ENCODE peak calls at places on chromosomes 3 and 15, in six cellular contexts. P, V, Q, S, Z and W are unnamed samples.
A peak's percentile ranks its signal among the peaks of the same experiment; 100 is the strongest.

GRCh38 chr15:36797128-36797527 is 217.7 kb downstream of the CDIN1 start:
- DNase-seq in V (no peak), P (no peak), S (no peak), Q (no peak), Z (no peak), W (no peak)

GRCh38 chr15:59255647-59256380 is 49.2 kb downstream of the LDHAL6B start:
- DNase-seq in Q (no peak), Z (no peak), S (no peak), V (no peak), P (no peak), W (no peak)

GRCh38 chr15:56099311-56099710 is 105.9 kb upstream of the NEDD4 start:
- DNase-seq in V (no peak), Z (no peak), S (no peak), Q (no peak), P (no peak), W (no peak)

GRCh38 chr15:73982251-73982962 is 9.7 kb downstream of the STOML1 start:
- DNase-seq in S (peak; percentile 90), V (peak; percentile 53), Q (peak; percentile 97), Z (peak; percentile 95), P (no peak), W (no peak)

GRCh38 chr15:38660726-38661125 is 96.1 kb upstream of the RASGRP1 start:
- DNase-seq in P (no peak), S (no peak), Q (no peak), V (no peak), Z (no peak), W (no peak)

GRCh38 chr15:98076021-98076816 is 115.7 kb downstream of the ARRDC4 start:
- DNase-seq in P (no peak), Z (no peak), Q (no peak), V (no peak), S (no peak), W (no peak)

GRCh38 chr15:31439328-31439727 is 112.7 kb downstream of the KLF13 start:
- DNase-seq in Z (peak; percentile 28), P (peak; percentile 80), V (no peak), S (no peak), Q (no peak), W (peak; percentile 54)

GRCh38 chr3:95752199-95752598 is 1062.2 kb upstream of the EPHA6 start:
- DNase-seq in Q (no peak), Z (no peak), S (no peak), V (no peak), P (no peak), W (no peak)

GRCh38 chr15:22845289-22845900 is 6.9 kb downstream of the NIPA2 start:
- DNase-seq in S (no peak), V (no peak), P (no peak), Z (no peak), Q (peak; percentile 20), W (no peak)

GRCh38 chr15:91892417-91892816 is 38.9 kb downstream of the SLCO3A1 start:
- DNase-seq in Z (no peak), S (no peak), Q (no peak), P (no peak), V (no peak), W (no peak)

GRCh38 chr15:39511915-39512260 is 69.0 kb upstream of the THBS1 start:
- DNase-seq in P (no peak), V (peak; percentile 29), Q (peak; percentile 51), Z (peak; percentile 76), S (no peak), W (no peak)

DNA sequence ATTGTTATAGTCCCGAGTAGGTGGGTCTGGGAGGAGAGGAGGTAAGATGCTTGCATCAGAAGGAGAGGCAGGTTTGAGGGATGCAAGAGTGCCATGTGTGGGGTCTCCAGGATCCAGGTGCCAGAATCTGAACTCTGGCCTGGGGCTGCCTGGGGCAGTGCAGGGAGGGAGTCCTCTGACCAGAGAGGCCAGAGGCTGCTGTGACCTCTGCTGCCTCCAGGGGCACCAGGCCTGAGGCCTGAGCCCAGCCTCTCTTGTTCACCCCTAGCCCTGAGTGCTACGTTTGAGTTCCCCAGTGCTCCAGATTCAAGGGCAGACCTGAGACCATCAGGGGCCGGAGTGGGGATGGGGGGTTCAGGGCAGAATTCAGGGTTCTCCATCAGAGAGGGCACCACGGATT is 7.4 kb downstream of the SLC38A3 start:
- DNase-seq in Z (no peak), S (no peak), P (no peak), Q (no peak), V (no peak), W (no peak)
- TF ChIP-seq CTCF in Z (no peak), S (no peak), P (peak; percentile 17), Q (no peak), V (no peak), W (peak; percentile 4)

DNA sequence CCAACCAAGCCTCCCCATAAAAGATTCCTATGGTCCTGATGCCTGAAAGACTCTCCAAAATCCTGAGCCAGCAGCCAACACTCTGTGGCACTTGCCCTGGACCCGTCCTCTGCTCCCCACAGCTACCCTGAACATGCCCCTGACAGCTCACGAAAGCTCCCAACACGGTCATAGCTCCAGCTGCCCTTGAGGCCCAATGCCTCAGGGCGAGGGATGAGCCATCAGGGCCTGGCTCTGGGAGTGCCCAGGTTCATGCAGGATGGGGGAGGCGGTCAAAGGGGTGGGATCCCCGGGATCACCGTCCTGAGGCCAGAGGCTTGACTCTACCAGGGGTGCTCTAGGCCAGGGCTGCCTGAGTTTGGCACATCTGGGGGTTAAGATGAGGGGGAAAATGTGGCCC is 72.7 kb upstream of the RPL32 start:
- DNase-seq in Z (no peak), P (no peak), S (no peak), V (no peak), Q (no peak), W (no peak)
- TF ChIP-seq CTCF in Z (no peak), P (no peak), S (no peak), V (no peak), Q (no peak), W (no peak)

DNA sequence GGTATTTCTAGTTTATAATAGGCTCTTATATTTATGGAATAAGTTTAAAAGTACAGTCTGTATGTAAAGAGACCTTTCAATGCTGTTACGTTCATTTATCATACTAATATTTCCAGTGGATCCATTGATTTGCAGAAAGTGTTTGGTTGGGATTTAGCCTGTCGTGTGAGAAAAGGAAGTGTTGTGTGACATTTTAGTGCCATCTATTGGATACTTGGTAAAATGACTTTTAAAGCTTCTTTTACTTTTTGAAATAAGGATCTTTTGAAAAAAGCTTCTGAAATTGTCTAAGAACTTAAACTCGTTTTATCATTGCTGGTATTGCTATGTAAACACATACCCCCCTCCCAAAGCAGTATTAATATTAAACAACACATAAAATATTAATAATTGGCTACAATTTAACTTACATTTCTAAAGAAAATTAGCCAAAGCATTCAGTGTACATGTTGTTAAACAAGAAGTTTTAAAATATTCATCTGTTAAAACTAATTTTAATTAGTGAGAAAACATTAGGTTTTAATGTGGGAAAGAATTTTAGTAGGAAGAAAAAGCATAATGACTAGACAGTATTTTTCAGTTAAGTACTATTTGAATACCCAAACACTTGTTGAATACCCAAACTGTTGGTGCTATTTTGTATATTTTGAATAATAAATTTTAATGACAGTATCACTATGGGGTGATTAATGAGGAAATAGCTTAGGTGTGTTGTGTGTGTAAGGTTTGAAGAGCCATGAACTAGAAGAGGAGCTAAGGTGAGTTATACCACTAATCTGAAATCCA is 4.9 kb upstream of the EBLN2 start:
- DNase-seq in S (no peak), P (peak; percentile 16), V (peak; percentile 46), Z (peak; percentile 80), Q (peak; percentile 64), W (peak; percentile 36)
- TF ChIP-seq CTCF in S (peak; percentile 44), P (peak; percentile 81), V (peak; percentile 4), Z (peak; percentile 32), Q (peak; percentile 44), W (peak; percentile 27)

GRCh38 chr3:62659660-62660059 is 215.6 kb downstream of the CADPS start:
- DNase-seq in V (no peak), Z (no peak), Q (no peak), P (peak; percentile 48), S (no peak), W (no peak)
- TF ChIP-seq CTCF in V (no peak), Z (no peak), Q (no peak), P (peak; percentile 87), S (no peak), W (no peak)

GRCh38 chr3:185065059-185065458 is 87.8 kb downstream of the C3orf70 start:
- DNase-seq in Q (no peak), P (no peak), Z (no peak), V (no peak), S (no peak), W (no peak)
- TF ChIP-seq CTCF in Q (no peak), P (no peak), Z (no peak), V (no peak), S (no peak), W (no peak)

DNA sequence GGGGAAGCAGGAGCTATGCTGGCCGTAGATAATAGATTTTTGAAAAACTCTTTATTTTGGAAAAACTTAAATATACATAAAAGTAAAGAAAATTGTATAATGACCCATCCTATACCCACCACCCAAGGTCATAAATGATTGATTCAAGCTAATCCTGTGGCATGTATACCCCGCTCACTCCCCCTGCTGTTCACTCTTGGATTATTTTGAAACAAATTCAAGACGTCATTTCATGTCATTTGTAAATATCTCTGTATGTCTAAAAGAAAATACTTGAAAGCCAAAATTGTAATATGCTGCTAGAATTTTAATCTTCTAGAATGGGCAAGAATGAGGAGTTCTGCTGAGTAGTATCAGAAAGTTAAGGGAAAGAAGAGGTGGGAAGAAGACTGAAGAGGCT is 241.7 kb downstream of the FEZF2 start:
- DNase-seq in Q (peak; percentile 16), S (no peak), Z (peak; percentile 45), P (no peak), V (peak; percentile 47), W (no peak)
- TF ChIP-seq CTCF in Q (peak; percentile 46), S (no peak), Z (peak; percentile 47), P (peak; percentile 67), V (peak; percentile 37), W (no peak)

GRCh38 chr15:25741253-25741575 is 121.9 kb downstream of the ATP10A start:
- DNase-seq in V (no peak), Q (no peak), P (peak; percentile 24), S (no peak), Z (no peak), W (no peak)

GRCh38 chr15:25742008-25742407 is 121.1 kb downstream of the ATP10A start:
- DNase-seq in Z (no peak), P (no peak), S (no peak), Q (no peak), V (no peak), W (no peak)

GRCh38 chr15:25740438-25741252 is 122.5 kb downstream of the ATP10A start:
- DNase-seq in S (no peak), V (no peak), Q (no peak), P (no peak), Z (no peak), W (no peak)

GRCh38 chr15:25738171-25738792 is 124.8 kb downstream of the ATP10A start:
- DNase-seq in Q (no peak), P (no peak), Z (peak; percentile 40), S (no peak), V (no peak), W (no peak)

DNA sequence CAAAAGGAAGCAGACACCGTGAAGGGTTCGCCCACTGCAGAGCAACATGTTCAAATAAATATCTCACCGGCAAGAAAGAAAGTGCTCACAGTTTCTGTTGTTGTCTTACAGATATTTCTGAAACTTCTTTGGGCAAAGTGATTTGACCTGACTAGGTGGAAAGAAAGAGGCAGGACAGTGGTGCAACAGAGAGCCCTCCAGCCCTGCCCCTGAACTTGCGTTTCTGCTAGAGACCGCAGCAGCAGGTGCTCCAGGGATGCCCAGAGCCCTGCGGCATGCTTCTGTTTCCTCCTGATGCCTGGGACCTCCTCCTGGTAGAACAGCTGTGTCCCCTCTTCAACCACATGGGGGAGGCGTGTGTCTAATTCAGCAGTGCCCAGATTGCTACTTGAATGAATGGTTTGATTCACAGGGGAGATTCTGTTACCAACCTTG is 123.4 kb downstream of the ATP10A start:
- DNase-seq in Z (peak; percentile 44), S (no peak), V (no peak), Q (peak; percentile 49), P (peak; percentile 72), W (no peak)
- TF ChIP-seq CTCF in Z (peak; percentile 41), S (peak; percentile 44), V (no peak), Q (peak; percentile 63), P (peak; percentile 76), W (no peak)